ENCODE peak calls at places on chromosome 13, in ten cellular contexts. T is effector CD4-positive, alpha-beta T cell; C is midbrain; V is activated T-cell treated with anti-CD3 and anti-CD28 coated beads for 24 hours; J is GM04504; I is H9; D is activated B cell treated with CpG ODN at 0.5 μM for 24 hours; F is MV-4-11; R is COR-L47; H is T-helper 2 cell. N is an unnamed sample.

GRCh38 chr13:19836472-19836871 is 27.0 kb downstream of the ZMYM5 start:
- DNase-seq in V (no peak), F (no peak), C (no peak), D (no peak), T (no peak), I (no peak), J (no peak), H (no peak), R (no peak), N (no peak)

GRCh38 chr13:48401480-48401879 is 11.4 kb downstream of the LPAR6 start:
- DNase-seq in V (no peak), H (no peak), R (no peak), J (no peak), D (no peak), F (peak; percentile 61), T (no peak), C (no peak), I (no peak), N (peak; percentile 32)

GRCh38 chr13:65932587-65933239 is 1297.4 kb downstream of the PCDH9 start:
- DNase-seq in V (no peak), I (no peak), F (no peak), C (no peak), J (no peak), D (no peak), H (no peak), T (no peak), R (no peak), N (no peak)

GRCh38 chr13:97403893-97404683 is 29.9 kb upstream of the RAP2A start:
- DNase-seq in D (no peak), C (no peak), T (no peak), H (no peak), J (peak; percentile 18), I (no peak), F (no peak), V (no peak), R (no peak), N (no peak)

GRCh38 chr13:31042501-31043165 is 110.2 kb downstream of the TEX26 start:
- DNase-seq in C (no peak), T (no peak), I (no peak), F (no peak), R (no peak), J (no peak), H (no peak), D (no peak), V (no peak), N (peak; percentile 47)

GRCh38 chr13:59690857-59691500 is 472.7 kb downstream of the DIAPH3 start:
- DNase-seq in J (no peak), I (no peak), D (no peak), F (no peak), C (no peak), R (no peak), H (no peak), V (no peak), T (no peak), N (no peak)

GRCh38 chr13:42478531-42479156 is 95.3 kb upstream of the TNFSF11 start:
- DNase-seq in J (no peak), F (peak; percentile 10), C (no peak), I (no peak), H (no peak), V (no peak), R (no peak), D (no peak), T (no peak), N (no peak)

GRCh38 chr13:50636007-50636704 is 207.3 kb downstream of the DLEU7 start:
- DNase-seq in J (no peak), D (peak; percentile 24), V (no peak), F (peak; percentile 44), H (no peak), R (peak; percentile 28), T (no peak), C (no peak), I (peak; percentile 85), N (no peak)

GRCh38 chr13:41900918-41901317 is 60.0 kb downstream of the VWA8 start:
- DNase-seq in J (no peak), R (no peak), D (no peak), H (no peak), C (no peak), T (no peak), F (no peak), V (peak; percentile 27), I (no peak), N (no peak)

GRCh38 chr13:27006519-27007161 is 165.0 kb downstream of the USP12 start:
- DNase-seq in C (peak; percentile 56), D (no peak), H (no peak), T (no peak), V (no peak), J (no peak), F (no peak), R (peak; percentile 93), I (peak; percentile 59), N (no peak)

GRCh38 chr13:113726961-113727411 is 32.0 kb upstream of the TMEM255B start:
- DNase-seq in R (no peak), C (no peak), I (no peak), F (no peak), D (no peak), J (no peak), H (no peak), T (no peak), V (no peak), N (no peak)

GRCh38 chr13:39599842-39600241 is 3.2 kb downstream of the LHFPL6 start:
- DNase-seq in J (no peak), F (no peak), I (no peak), T (no peak), V (no peak), H (no peak), D (no peak), C (no peak), R (no peak), N (no peak)

GRCh38 chr13:40316301-40316700 is 350.1 kb downstream of the FOXO1 start:
- DNase-seq in C (no peak), D (no peak), R (no peak), F (no peak), H (no peak), T (no peak), I (no peak), J (no peak), V (peak; percentile 11), N (peak; percentile 41)

GRCh38 chr13:77034883-77035282 is 7.9 kb upstream of the FBXL3 start:
- DNase-seq in I (no peak), V (no peak), J (no peak), F (no peak), H (no peak), T (no peak), R (no peak), D (no peak), C (no peak), N (no peak)

GRCh38 chr13:27339299-27339698 is 68.7 kb downstream of the RASL11A start:
- DNase-seq in H (no peak), V (peak; percentile 20), J (no peak), D (no peak), T (peak; percentile 8), I (peak; percentile 86), F (peak; percentile 33), R (no peak), C (no peak), N (peak; percentile 59)

GRCh38 chr13:99980201-99981114 is 1.1 kb upstream of the ZIC2 start:
- DNase-seq in V (peak; percentile 47), J (no peak), R (peak; percentile 92), F (peak; percentile 31), C (peak; percentile 42), I (peak; percentile 89), H (no peak), D (no peak), T (peak; percentile 43), N (peak; percentile 67)

GRCh38 chr13:67549331-67549730 is 319.2 kb upstream of the PCDH9 start:
- DNase-seq in T (no peak), R (no peak), H (no peak), I (no peak), C (no peak), D (no peak), F (peak; percentile 90), V (no peak), J (no peak), N (no peak)

GRCh38 chr13:36531746-36532486 is 99.6 kb downstream of the CCNA1 start:
- DNase-seq in J (no peak), F (no peak), T (no peak), D (no peak), V (no peak), R (no peak), C (no peak), I (no peak), H (no peak), N (no peak)

GRCh38 chr13:67298297-67298696 is 68.2 kb upstream of the PCDH9 start:
- DNase-seq in R (no peak), H (no peak), D (no peak), V (no peak), I (no peak), C (peak; percentile 7), F (no peak), T (no peak), J (no peak), N (no peak)

GRCh38 chr13:109783815-109784589 is 2.4 kb downstream of the IRS2 start:
- DNase-seq in F (no peak), R (no peak), J (no peak), H (no peak), T (no peak), V (no peak), D (no peak), C (no peak), I (peak; percentile 50), N (no peak)

GRCh38 chr13:37476874-37477273 is 121.7 kb downstream of the POSTN start:
- DNase-seq in H (no peak), D (no peak), F (no peak), V (no peak), C (no peak), J (no peak), R (no peak), T (no peak), I (no peak), N (no peak)

GRCh38 chr13:73194310-73194709 is 135.5 kb downstream of the KLF5 start:
- DNase-seq in F (no peak), R (no peak), T (no peak), J (no peak), I (no peak), D (no peak), H (no peak), V (no peak), C (no peak), N (no peak)

GRCh38 chr13:66703597-66703996 is 526.5 kb downstream of the PCDH9 start:
- DNase-seq in T (no peak), D (no peak), C (no peak), H (no peak), F (no peak), I (no peak), V (no peak), J (no peak), R (no peak), N (no peak)

GRCh38 chr13:78595458-78595818 is 7.9 kb downstream of the POU4F1 start:
- DNase-seq in H (no peak), I (no peak), D (no peak), V (no peak), F (no peak), J (no peak), T (no peak), C (no peak), R (no peak), N (no peak)

GRCh38 chr13:23680836-23681235 is 110.6 kb downstream of the TNFRSF19 start:
- DNase-seq in D (no peak), C (no peak), I (no peak), H (no peak), J (no peak), R (no peak), V (no peak), F (no peak), T (no peak), N (no peak)

GRCh38 chr13:25738342-25738771 is 313.5 kb downstream of the SHISA2 start:
- DNase-seq in D (no peak), V (no peak), F (peak; percentile 43), H (no peak), C (no peak), T (no peak), I (no peak), J (no peak), R (peak; percentile 67), N (no peak)

GRCh38 chr13:106561551-106562170 is 6.3 kb downstream of the ARGLU1 start:
- DNase-seq in J (no peak), T (no peak), V (peak; percentile 16), I (no peak), D (peak; percentile 20), H (no peak), C (no peak), R (no peak), F (no peak), N (peak; percentile 29)

GRCh38 chr13:94660695-94661324 is 51.5 kb downstream of the SOX21 start:
- DNase-seq in R (peak; percentile 59), F (no peak), J (no peak), C (peak; percentile 42), V (no peak), D (no peak), I (no peak), T (no peak), H (no peak), N (no peak)